ENCODE peak calls at places on chromosomes 1 and 21, in eight cellular contexts. S, D, L, I, K, V, G and M are unnamed samples.

GRCh38 chr1:224644553-224645154 is 28.5 kb downstream of the CNIH3 start:
- DNase-seq in V (peak), S (peak), D (peak), I (peak), G (peak), L (peak), K (peak), M (no peak)

GRCh38 chr1:51733793-51734522 is 117.1 kb downstream of the OSBPL9 start:
- DNase-seq in I (no peak), G (no peak), L (no peak), D (peak), S (no peak), K (no peak), V (no peak), M (no peak)

GRCh38 chr1:94068831-94069648 is 51.9 kb downstream of the ABCA4 start:
- DNase-seq in L (no peak), D (peak), I (no peak), G (peak), V (no peak), K (no peak), S (peak), M (peak)

GRCh38 chr1:196309386-196309785 is 298.9 kb downstream of the KCNT2 start:
- DNase-seq in G (peak), L (no peak), V (peak), I (peak), K (no peak), D (peak), S (peak), M (no peak)

GRCh38 chr21:36535618-36536241 is 55.8 kb upstream of the CLDN14 start:
- DNase-seq in S (no peak), I (no peak), V (no peak), D (no peak), L (no peak), K (no peak), G (no peak), M (no peak)

GRCh38 chr1:233327938-233328660 is 575 bp downstream of the MAP3K21 start:
- DNase-seq in I (no peak), L (peak), D (peak), S (peak), K (peak), V (no peak), G (no peak), M (no peak)

GRCh38 chr1:180636138-180636537 is 4.3 kb downstream of the XPR1 start:
- DNase-seq in K (no peak), D (peak), L (no peak), V (no peak), I (no peak), G (no peak), S (peak), M (no peak)

GRCh38 chr1:65209005-65209885 is 61.2 kb downstream of the AK4 start:
- DNase-seq in K (no peak), L (no peak), G (peak), D (peak), V (no peak), S (peak), I (peak), M (peak)

GRCh38 chr1:46043491-46044017 is 88.9 kb downstream of the PIK3R3 start:
- DNase-seq in G (no peak), V (no peak), K (no peak), S (no peak), D (no peak), I (no peak), L (no peak), M (no peak)

GRCh38 chr1:64623750-64624445 is 121.0 kb upstream of the RAVER2 start:
- DNase-seq in K (no peak), D (peak), S (peak), I (no peak), V (no peak), G (no peak), L (no peak), M (peak)

GRCh38 chr1:3775498-3776230 is 3.1 kb downstream of the SMIM1 start:
- DNase-seq in S (peak), L (peak), G (peak), I (no peak), D (peak), K (peak), V (no peak), M (no peak)

GRCh38 chr1:22731924-22732522 is 21.4 kb downstream of the EPHB2 start:
- DNase-seq in K (no peak), V (no peak), L (no peak), S (peak), G (no peak), I (no peak), D (peak), M (no peak)